ENCODE peak calls at places on chromosomes 12 and 14, in ten cellular contexts. B is progenitor cell of endocrine pancreas; R is activated CD4-positive, CD25-positive, alpha-beta regulatory T cell treated with anti-CD3 and anti-CD28 coated beads, Interleukin-2, amount 50 U/mL, for 16 hours; T is NCI-H1436; L is NCI-H146; U is trophoblast cell; Q is glutamatergic neuron; Y is aorta; C is ACHN; O is T-helper 17 cell. V is an unnamed sample.

GRCh38 chr14:21054123-21054767 is 3.4 kb upstream of the RNASE8 start:
- DNase-seq in L (no peak), T (no peak), R (no peak), O (no peak), C (no peak), Q (no peak), B (no peak), U (no peak), Y (no peak), V (no peak)

GRCh38 chr14:49892301-49892635 is 614 bp upstream of the ARF6 start:
- DNase-seq in R (peak; percentile 11), Q (no peak), L (peak; percentile 74), C (peak; percentile 69), Y (no peak), T (no peak), B (no peak), U (peak; percentile 78), O (no peak), V (no peak)

GRCh38 chr14:71488703-71489141 is 443.5 kb upstream of the RGS6 start:
- DNase-seq in O (no peak), B (no peak), T (no peak), U (no peak), Y (no peak), C (no peak), R (no peak), Q (no peak), L (no peak), V (no peak)

GRCh38 chr14:71143391-71144290 is 236.4 kb downstream of the PCNX1 start:
- DNase-seq in B (no peak), O (no peak), T (no peak), U (peak; percentile 34), L (no peak), C (no peak), R (no peak), Y (no peak), Q (no peak), V (no peak)

GRCh38 chr12:66555113-66555512 is 123.8 kb downstream of the GRIP1 start:
- DNase-seq in O (no peak), U (no peak), Q (no peak), L (no peak), C (no peak), T (no peak), R (no peak), Y (no peak), B (no peak), V (no peak)

GRCh38 chr12:116385486-116386217 is 108.2 kb upstream of the MED13L start:
- DNase-seq in U (peak; percentile 75), Y (no peak), C (no peak), R (no peak), L (no peak), T (no peak), O (no peak), B (no peak), Q (no peak), V (no peak)

GRCh38 chr14:72478397-72479025 is 415.4 kb downstream of the DPF3 start:
- DNase-seq in O (no peak), B (no peak), U (no peak), Q (no peak), R (no peak), Y (no peak), C (no peak), L (no peak), T (no peak), V (no peak)

GRCh38 chr12:100238801-100239200 is 28.1 kb downstream of the DEPDC4 start:
- DNase-seq in C (no peak), U (no peak), L (no peak), O (no peak), Y (no peak), B (no peak), T (no peak), R (no peak), Q (no peak), V (no peak)

GRCh38 chr14:96096639-96097610 is 57.8 kb downstream of the C14orf132 start:
- DNase-seq in O (no peak), L (no peak), Q (no peak), T (no peak), U (no peak), C (no peak), Y (no peak), R (no peak), B (no peak), V (no peak)

GRCh38 chr12:106498056-106498455 is 84.7 kb upstream of the RFX4 start:
- DNase-seq in B (no peak), R (no peak), T (no peak), Q (no peak), L (no peak), Y (no peak), U (no peak), C (no peak), O (no peak), V (no peak)

GRCh38 chr12:45756666-45757065 is 27.2 kb downstream of the ARID2 start:
- DNase-seq in B (no peak), R (no peak), O (no peak), U (no peak), L (no peak), Q (no peak), T (no peak), Y (no peak), C (no peak), V (no peak)

GRCh38 chr12:57008113-57008687 is 1.9 kb upstream of the ZBTB39 start:
- DNase-seq in Q (no peak), R (no peak), C (peak; percentile 82), T (peak; percentile 52), U (no peak), L (peak; percentile 49), B (no peak), Y (no peak), O (no peak), V (no peak)

GRCh38 chr14:58944957-58945356 is 243.5 kb upstream of the DAAM1 start:
- DNase-seq in R (no peak), T (no peak), Y (no peak), U (no peak), O (no peak), C (no peak), L (no peak), B (no peak), Q (no peak), V (no peak)

GRCh38 chr14:92603309-92604257 is 90.0 kb downstream of the RIN3 start:
- DNase-seq in O (peak; percentile 16), R (no peak), C (peak; percentile 41), Q (no peak), T (no peak), L (peak; percentile 17), Y (peak; percentile 77), B (no peak), U (no peak), V (no peak)

GRCh38 chr12:25213338-25213737 is 18.3 kb downstream of the ETFRF1 start:
- DNase-seq in U (no peak), L (no peak), C (no peak), R (no peak), Q (no peak), O (no peak), T (no peak), B (no peak), Y (no peak), V (no peak)

GRCh38 chr12:1282670-1283361 is 291.8 kb downstream of the ERC1 start:
- DNase-seq in O (no peak), C (no peak), B (no peak), Y (peak; percentile 48), R (no peak), U (no peak), Q (no peak), L (no peak), T (no peak), V (no peak)

GRCh38 chr12:7602287-7602686 is 63.4 kb downstream of the APOBEC1 start:
- DNase-seq in R (no peak), B (no peak), C (no peak), Y (no peak), O (no peak), T (no peak), U (no peak), L (no peak), Q (no peak), V (no peak)

GRCh38 chr12:6404390-6404789 is 20.4 kb downstream of the LTBR start:
- DNase-seq in Y (no peak), R (no peak), O (no peak), U (no peak), T (no peak), B (no peak), Q (no peak), L (no peak), C (no peak), V (no peak)

GRCh38 chr12:113330505-113330904 is 4.4 kb downstream of the SLC8B1 start:
- DNase-seq in L (no peak), Q (no peak), O (no peak), T (no peak), C (no peak), B (no peak), R (no peak), U (no peak), Y (no peak), V (no peak)

V was measured in BE2C.